ENCODE peak calls at places on chromosome 2, in nine cellular contexts. One of them, this sample, is unnamed.
A peak's percentile ranks its signal among the peaks of the same experiment; 100 is the strongest.

GRCh38 chr2:69177063-69177771 is 164.2 kb downstream of the ANTXR1 start:
- DNase-seq in SK-N-SH: peak; percentile 41
- DNase-seq in A549: peak; percentile 25
- DNase-seq in transverse colon: peak; percentile 46
- DNase-seq in sigmoid colon: peak; percentile 83
- DNase-seq in suprapubic skin: peak; percentile 83
- DNase-seq in tibial nerve: peak; percentile 47
- DNase-seq in GM12878: no peak
- DNase-seq in H1: no peak
- DNase-seq in this sample: peak; percentile 69

GRCh38 chr2:153391131-153391530 is 87.4 kb downstream of the RPRM start:
- DNase-seq in SK-N-SH: no peak
- DNase-seq in A549: no peak
- DNase-seq in transverse colon: no peak
- DNase-seq in sigmoid colon: no peak
- DNase-seq in suprapubic skin: no peak
- DNase-seq in tibial nerve: no peak
- DNase-seq in GM12878: no peak
- DNase-seq in H1: no peak
- DNase-seq in this sample: no peak

GRCh38 chr2:64455031-64455332 is 1.0 kb downstream of the LGALSL start:
- DNase-seq in SK-N-SH: no peak
- DNase-seq in A549: no peak
- DNase-seq in transverse colon: no peak
- DNase-seq in sigmoid colon: no peak
- DNase-seq in suprapubic skin: no peak
- DNase-seq in tibial nerve: no peak
- DNase-seq in GM12878: no peak
- DNase-seq in H1: no peak
- DNase-seq in this sample: no peak

GRCh38 chr2:241976296-241976695 is 106.8 kb downstream of the RTP5 start:
- DNase-seq in SK-N-SH: no peak
- DNase-seq in A549: no peak
- DNase-seq in transverse colon: no peak
- DNase-seq in sigmoid colon: no peak
- DNase-seq in suprapubic skin: peak; percentile 20
- DNase-seq in tibial nerve: no peak
- DNase-seq in GM12878: no peak
- DNase-seq in H1: no peak
- DNase-seq in this sample: no peak

GRCh38 chr2:232361646-232362045 is 16.9 kb upstream of the ALPP start:
- DNase-seq in SK-N-SH: no peak
- DNase-seq in A549: no peak
- DNase-seq in transverse colon: no peak
- DNase-seq in sigmoid colon: peak; percentile 2
- DNase-seq in suprapubic skin: no peak
- DNase-seq in tibial nerve: no peak
- DNase-seq in GM12878: no peak
- DNase-seq in H1: no peak
- DNase-seq in this sample: no peak

GRCh38 chr2:233032551-233033320 is at the start of gene NEU2:
- DNase-seq in SK-N-SH: no peak
- DNase-seq in A549: no peak
- DNase-seq in transverse colon: no peak
- DNase-seq in sigmoid colon: peak; percentile 50
- DNase-seq in suprapubic skin: peak; percentile 33
- DNase-seq in tibial nerve: no peak
- DNase-seq in GM12878: no peak
- DNase-seq in H1: no peak
- DNase-seq in this sample: no peak

GRCh38 chr2:113876503-113877387 is 13.1 kb upstream of the ACTR3 start:
- DNase-seq in SK-N-SH: no peak
- DNase-seq in A549: no peak
- DNase-seq in transverse colon: peak; percentile 83
- DNase-seq in sigmoid colon: no peak
- DNase-seq in suprapubic skin: no peak
- DNase-seq in tibial nerve: no peak
- DNase-seq in GM12878: no peak
- DNase-seq in H1: no peak
- DNase-seq in this sample: no peak

GRCh38 chr2:101823347-101823791 is 125.9 kb downstream of the MAP4K4 start:
- DNase-seq in SK-N-SH: no peak
- DNase-seq in A549: peak; percentile 67
- DNase-seq in transverse colon: peak; percentile 71
- DNase-seq in sigmoid colon: peak; percentile 75
- DNase-seq in suprapubic skin: no peak
- DNase-seq in tibial nerve: peak; percentile 82
- DNase-seq in GM12878: no peak
- DNase-seq in H1: no peak
- DNase-seq in this sample: no peak

GRCh38 chr2:174635015-174635593 is 37.5 kb upstream of the WIPF1 start:
- DNase-seq in SK-N-SH: no peak
- DNase-seq in A549: no peak
- DNase-seq in transverse colon: no peak
- DNase-seq in sigmoid colon: no peak
- DNase-seq in suprapubic skin: no peak
- DNase-seq in tibial nerve: no peak
- DNase-seq in GM12878: no peak
- DNase-seq in H1: no peak
- DNase-seq in this sample: no peak

GRCh38 chr2:46249654-46250053 is 47.6 kb upstream of the EPAS1 start:
- DNase-seq in SK-N-SH: no peak
- DNase-seq in A549: no peak
- DNase-seq in transverse colon: no peak
- DNase-seq in sigmoid colon: no peak
- DNase-seq in suprapubic skin: no peak
- DNase-seq in tibial nerve: no peak
- DNase-seq in GM12878: no peak
- DNase-seq in H1: no peak
- DNase-seq in this sample: no peak

GRCh38 chr2:69436937-69437750 is at the start of gene NFU1:
- DNase-seq in SK-N-SH: peak; percentile 98
- DNase-seq in A549: peak; percentile 96
- DNase-seq in transverse colon: peak; percentile 91
- DNase-seq in sigmoid colon: peak; percentile 98
- DNase-seq in suprapubic skin: peak; percentile 95
- DNase-seq in tibial nerve: peak; percentile 83
- DNase-seq in GM12878: peak; percentile 79
- DNase-seq in H1: peak; percentile 85
- DNase-seq in this sample: peak; percentile 94

GRCh38 chr2:30287857-30288513 is 56.7 kb downstream of the LBH start:
- DNase-seq in SK-N-SH: no peak
- DNase-seq in A549: no peak
- DNase-seq in transverse colon: no peak
- DNase-seq in sigmoid colon: no peak
- DNase-seq in suprapubic skin: no peak
- DNase-seq in tibial nerve: no peak
- DNase-seq in GM12878: peak; percentile 55
- DNase-seq in H1: no peak
- DNase-seq in this sample: no peak

GRCh38 chr2:30285758-30286157 is 54.4 kb downstream of the LBH start:
- DNase-seq in SK-N-SH: no peak
- DNase-seq in A549: no peak
- DNase-seq in transverse colon: no peak
- DNase-seq in sigmoid colon: no peak
- DNase-seq in suprapubic skin: no peak
- DNase-seq in tibial nerve: no peak
- DNase-seq in GM12878: no peak
- DNase-seq in H1: no peak
- DNase-seq in this sample: no peak

GRCh38 chr2:30288576-30288975 is 57.2 kb downstream of the LBH start:
- DNase-seq in SK-N-SH: no peak
- DNase-seq in A549: no peak
- DNase-seq in transverse colon: no peak
- DNase-seq in sigmoid colon: no peak
- DNase-seq in suprapubic skin: no peak
- DNase-seq in tibial nerve: no peak
- DNase-seq in GM12878: no peak
- DNase-seq in H1: no peak
- DNase-seq in this sample: no peak

GRCh38 chr2:30283931-30284565 is 52.7 kb downstream of the LBH start:
- DNase-seq in SK-N-SH: no peak
- DNase-seq in A549: no peak
- DNase-seq in transverse colon: no peak
- DNase-seq in sigmoid colon: no peak
- DNase-seq in suprapubic skin: no peak
- DNase-seq in tibial nerve: no peak
- DNase-seq in GM12878: no peak
- DNase-seq in H1: no peak
- DNase-seq in this sample: no peak

DNA sequence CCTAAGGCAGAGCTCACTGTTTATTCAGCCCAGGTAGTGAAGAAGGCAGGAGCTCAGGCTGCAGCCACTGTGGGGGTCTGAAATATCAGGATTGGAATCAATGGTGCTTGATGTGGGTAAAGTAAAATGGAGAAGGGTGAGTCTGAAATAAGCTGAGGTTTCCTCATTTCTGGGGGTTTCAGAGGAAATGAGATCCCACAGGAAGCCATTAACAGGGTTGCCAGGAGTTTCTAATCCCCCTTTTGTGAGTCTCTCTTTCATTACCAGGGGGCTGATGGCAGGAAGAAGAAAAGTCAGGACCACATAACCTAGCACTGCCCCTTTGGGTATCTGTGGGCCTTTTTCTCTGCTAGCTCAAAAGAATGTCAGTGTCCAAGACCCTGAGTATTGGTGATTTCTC is 55.9 kb downstream of the LBH start:
- DNase-seq in SK-N-SH: no peak
- DNase-seq in A549: no peak
- DNase-seq in transverse colon: no peak
- DNase-seq in sigmoid colon: no peak
- DNase-seq in suprapubic skin: no peak
- DNase-seq in tibial nerve: no peak
- DNase-seq in GM12878: no peak
- DNase-seq in H1: no peak
- DNase-seq in this sample: no peak
- H3K27ac ChIP-seq in SK-N-SH: no peak overlapping the region
- H3K27ac ChIP-seq in A549: no peak overlapping the region
- H3K27ac ChIP-seq in transverse colon: no peak overlapping the region
- H3K27ac ChIP-seq in sigmoid colon: no peak overlapping the region
- H3K27ac ChIP-seq in suprapubic skin: no peak overlapping the region
- H3K27ac ChIP-seq in tibial nerve: no peak overlapping the region
- H3K27ac ChIP-seq in GM12878: peak overlapping the region; percentile 85
- H3K27ac ChIP-seq in H1: no peak overlapping the region
- H3K27ac ChIP-seq in this sample: no peak overlapping the region

GRCh38 chr2:224838335-224838734 is 122.2 kb upstream of the CCDC195 start:
- DNase-seq in SK-N-SH: no peak
- DNase-seq in A549: no peak
- DNase-seq in transverse colon: no peak
- DNase-seq in sigmoid colon: no peak
- DNase-seq in suprapubic skin: no peak
- DNase-seq in tibial nerve: no peak
- DNase-seq in GM12878: no peak
- DNase-seq in H1: no peak
- DNase-seq in this sample: no peak
- TF ChIP-seq EP300 in SK-N-SH: no peak
- TF ChIP-seq EP300 in A549: no peak
- TF ChIP-seq EP300 in transverse colon: no peak
- TF ChIP-seq EP300 in sigmoid colon: no peak
- TF ChIP-seq EP300 in suprapubic skin: no peak
- TF ChIP-seq EP300 in tibial nerve: no peak
- TF ChIP-seq EP300 in GM12878: no peak
- TF ChIP-seq EP300 in H1: no peak
- TF ChIP-seq EP300 in this sample: no peak

DNA sequence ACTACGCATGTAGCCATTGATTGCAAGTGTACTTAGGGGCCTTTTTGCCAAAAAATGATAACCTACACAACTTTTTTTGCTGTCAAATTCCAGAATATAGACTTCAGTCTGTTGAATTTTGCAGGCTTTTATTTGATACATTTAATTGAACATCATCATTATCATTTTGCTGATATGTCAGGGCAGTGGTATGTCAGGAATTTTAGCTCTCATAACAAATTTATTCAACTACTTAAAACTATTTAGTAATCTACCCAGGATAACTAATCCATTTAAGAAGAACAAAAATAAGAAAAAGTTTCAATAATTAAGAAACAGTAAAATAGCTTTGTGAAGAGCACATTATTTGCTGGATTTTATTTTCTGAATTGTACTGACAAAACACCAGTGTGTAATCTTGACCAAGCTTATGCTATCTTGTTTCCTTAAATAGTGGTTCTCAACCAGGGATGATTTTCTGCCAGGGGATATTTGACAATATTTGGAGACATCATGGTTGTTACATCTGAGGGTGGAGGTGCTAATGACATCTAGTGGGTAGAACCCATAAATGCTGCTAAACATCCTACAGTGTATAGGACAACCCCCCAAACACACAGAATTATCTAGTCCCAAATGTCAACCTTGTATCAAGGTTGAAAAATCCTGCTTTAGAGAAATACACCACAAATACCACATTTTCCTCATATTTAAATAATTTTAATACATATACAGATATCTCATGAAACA is 12.1 kb upstream of the TTN start:
- DNase-seq in SK-N-SH: no peak
- DNase-seq in A549: no peak
- DNase-seq in transverse colon: no peak
- DNase-seq in sigmoid colon: no peak
- DNase-seq in suprapubic skin: no peak
- DNase-seq in tibial nerve: no peak
- DNase-seq in GM12878: no peak
- DNase-seq in H1: no peak
- DNase-seq in this sample: no peak
- H3K27ac ChIP-seq in SK-N-SH: no peak overlapping the region
- H3K27ac ChIP-seq in A549: no peak overlapping the region
- H3K27ac ChIP-seq in transverse colon: no peak overlapping the region
- H3K27ac ChIP-seq in sigmoid colon: no peak overlapping the region
- H3K27ac ChIP-seq in suprapubic skin: no peak overlapping the region
- H3K27ac ChIP-seq in tibial nerve: no peak overlapping the region
- H3K27ac ChIP-seq in GM12878: no peak overlapping the region
- H3K27ac ChIP-seq in H1: no peak overlapping the region
- H3K27ac ChIP-seq in this sample: no peak overlapping the region

GRCh38 chr2:216047417-216047816 is 34.1 kb upstream of the MREG start:
- DNase-seq in SK-N-SH: no peak
- DNase-seq in A549: no peak
- DNase-seq in transverse colon: no peak
- DNase-seq in sigmoid colon: no peak
- DNase-seq in suprapubic skin: no peak
- DNase-seq in tibial nerve: no peak
- DNase-seq in GM12878: no peak
- DNase-seq in H1: no peak
- DNase-seq in this sample: no peak

GRCh38 chr2:216055661-216056060 is 25.9 kb downstream of the PECR start:
- DNase-seq in SK-N-SH: no peak
- DNase-seq in A549: no peak
- DNase-seq in transverse colon: no peak
- DNase-seq in sigmoid colon: no peak
- DNase-seq in suprapubic skin: no peak
- DNase-seq in tibial nerve: no peak
- DNase-seq in GM12878: no peak
- DNase-seq in H1: no peak
- DNase-seq in this sample: no peak

GRCh38 chr2:216049452-216049851 is 32.2 kb downstream of the PECR start:
- DNase-seq in SK-N-SH: no peak
- DNase-seq in A549: no peak
- DNase-seq in transverse colon: no peak
- DNase-seq in sigmoid colon: no peak
- DNase-seq in suprapubic skin: no peak
- DNase-seq in tibial nerve: no peak
- DNase-seq in GM12878: no peak
- DNase-seq in H1: no peak
- DNase-seq in this sample: no peak

GRCh38 chr2:216052420-216052819 is 29.2 kb downstream of the PECR start:
- DNase-seq in SK-N-SH: no peak
- DNase-seq in A549: no peak
- DNase-seq in transverse colon: no peak
- DNase-seq in sigmoid colon: no peak
- DNase-seq in suprapubic skin: no peak
- DNase-seq in tibial nerve: no peak
- DNase-seq in GM12878: no peak
- DNase-seq in H1: no peak
- DNase-seq in this sample: no peak

GRCh38 chr2:216051350-216051749 is 30.3 kb downstream of the PECR start:
- DNase-seq in SK-N-SH: no peak
- DNase-seq in A549: no peak
- DNase-seq in transverse colon: no peak
- DNase-seq in sigmoid colon: no peak
- DNase-seq in suprapubic skin: no peak
- DNase-seq in tibial nerve: no peak
- DNase-seq in GM12878: no peak
- DNase-seq in H1: no peak
- DNase-seq in this sample: no peak
- TF ChIP-seq EP300 in SK-N-SH: no peak
- TF ChIP-seq EP300 in A549: no peak
- TF ChIP-seq EP300 in transverse colon: no peak
- TF ChIP-seq EP300 in sigmoid colon: no peak
- TF ChIP-seq EP300 in suprapubic skin: no peak
- TF ChIP-seq EP300 in tibial nerve: no peak
- TF ChIP-seq EP300 in GM12878: no peak
- TF ChIP-seq EP300 in H1: no peak
- TF ChIP-seq EP300 in this sample: no peak

This sample was measured in ovary.